ENCODE peak calls at places on chromosomes 5 and 9, in five cellular contexts. One of them, this sample, is unnamed. For H3K36me3, the result is how much of the 10 kb centered on the place peaks cover.

GRCh38 chr5:39055760-39056393 is 18.3 kb downstream of the RICTOR start:
- DNase-seq in fibroblast of lung: no peak
- DNase-seq in breast epithelium: no peak
- DNase-seq in CD8-positive, alpha-beta T cell: no peak
- DNase-seq in lung: no peak
- DNase-seq in this sample: no peak

GRCh38 chr5:159242656-159243055 is 20.4 kb upstream of the UBLCP1 start:
- DNase-seq in fibroblast of lung: no peak
- DNase-seq in breast epithelium: no peak
- DNase-seq in CD8-positive, alpha-beta T cell: no peak
- DNase-seq in lung: no peak
- DNase-seq in this sample: no peak

GRCh38 chr9:127566351-127567001 is 45.6 kb upstream of the STXBP1 start:
- DNase-seq in fibroblast of lung: no peak
- DNase-seq in breast epithelium: no peak
- DNase-seq in CD8-positive, alpha-beta T cell: no peak
- DNase-seq in lung: peak
- DNase-seq in this sample: no peak

GRCh38 chr9:132946624-132947295 is 2.3 kb upstream of the TSC1 start:
- DNase-seq in fibroblast of lung: peak
- DNase-seq in breast epithelium: no peak
- DNase-seq in CD8-positive, alpha-beta T cell: no peak
- DNase-seq in lung: no peak
- DNase-seq in this sample: no peak

GRCh38 chr5:158121678-158122077 is 262.7 kb upstream of the CLINT1 start:
- DNase-seq in fibroblast of lung: no peak
- DNase-seq in breast epithelium: no peak
- DNase-seq in CD8-positive, alpha-beta T cell: no peak
- DNase-seq in lung: no peak
- DNase-seq in this sample: no peak

GRCh38 chr9:72628191-72628590 is 106.8 kb downstream of the TMC1 start:
- DNase-seq in fibroblast of lung: no peak
- DNase-seq in breast epithelium: no peak
- DNase-seq in CD8-positive, alpha-beta T cell: no peak
- DNase-seq in lung: no peak
- DNase-seq in this sample: no peak

GRCh38 chr9:113588242-113588810 is 124.8 kb downstream of the RGS3 start:
- DNase-seq in fibroblast of lung: no peak
- DNase-seq in breast epithelium: no peak
- DNase-seq in CD8-positive, alpha-beta T cell: no peak
- DNase-seq in lung: no peak
- DNase-seq in this sample: no peak

GRCh38 chr9:16618524-16618923 is 251.9 kb downstream of the BNC2 start:
- DNase-seq in fibroblast of lung: no peak
- DNase-seq in breast epithelium: no peak
- DNase-seq in CD8-positive, alpha-beta T cell: no peak
- DNase-seq in lung: no peak
- DNase-seq in this sample: no peak

GRCh38 chr5:148794729-148795590 is 31.5 kb upstream of the ADRB2 start:
- DNase-seq in fibroblast of lung: peak
- DNase-seq in breast epithelium: no peak
- DNase-seq in CD8-positive, alpha-beta T cell: no peak
- DNase-seq in lung: no peak
- DNase-seq in this sample: no peak

GRCh38 chr5:134124289-134125194 is 10.1 kb downstream of the TCF7 start:
- DNase-seq in fibroblast of lung: peak
- DNase-seq in breast epithelium: no peak
- DNase-seq in CD8-positive, alpha-beta T cell: no peak
- DNase-seq in lung: no peak
- DNase-seq in this sample: no peak

GRCh38 chr5:3381206-3381825 is 214.3 kb upstream of the IRX1 start:
- DNase-seq in fibroblast of lung: no peak
- DNase-seq in breast epithelium: no peak
- DNase-seq in CD8-positive, alpha-beta T cell: no peak
- DNase-seq in lung: no peak
- DNase-seq in this sample: no peak

GRCh38 chr5:178304016-178304415 is 71.4 kb upstream of the PHYKPL start:
- DNase-seq in fibroblast of lung: no peak
- DNase-seq in breast epithelium: peak
- DNase-seq in CD8-positive, alpha-beta T cell: no peak
- DNase-seq in lung: no peak
- DNase-seq in this sample: no peak

GRCh38 chr5:119343766-119344165 is 12.1 kb upstream of the TNFAIP8 start:
- DNase-seq in fibroblast of lung: peak
- DNase-seq in breast epithelium: no peak
- DNase-seq in CD8-positive, alpha-beta T cell: no peak
- DNase-seq in lung: no peak
- DNase-seq in this sample: no peak

GRCh38 chr5:53425598-53426516 is 54.6 kb upstream of the FST start:
- DNase-seq in fibroblast of lung: peak
- DNase-seq in breast epithelium: no peak
- DNase-seq in CD8-positive, alpha-beta T cell: no peak
- DNase-seq in lung: no peak
- DNase-seq in this sample: no peak

GRCh38 chr9:4832786-4833579 is 40.2 kb downstream of the RCL1 start:
- DNase-seq in fibroblast of lung: peak
- DNase-seq in breast epithelium: no peak
- DNase-seq in CD8-positive, alpha-beta T cell: no peak
- DNase-seq in lung: no peak
- DNase-seq in this sample: no peak

GRCh38 chr9:115353681-115354080 is 235.7 kb upstream of the TNC start:
- DNase-seq in fibroblast of lung: peak
- DNase-seq in breast epithelium: no peak
- DNase-seq in CD8-positive, alpha-beta T cell: no peak
- DNase-seq in lung: no peak
- DNase-seq in this sample: no peak

GRCh38 chr9:107734231-107735014 is 244.9 kb upstream of the KLF4 start:
- DNase-seq in fibroblast of lung: peak
- DNase-seq in breast epithelium: no peak
- DNase-seq in CD8-positive, alpha-beta T cell: no peak
- DNase-seq in lung: no peak
- DNase-seq in this sample: no peak

GRCh38 chr5:180115326-180116076 is 43.9 kb upstream of the RNF130 start:
- DNase-seq in fibroblast of lung: no peak
- DNase-seq in breast epithelium: peak
- DNase-seq in CD8-positive, alpha-beta T cell: no peak
- DNase-seq in lung: no peak
- DNase-seq in this sample: no peak

GRCh38 chr9:87445646-87446045 is 52.0 kb upstream of the DAPK1 start:
- DNase-seq in fibroblast of lung: peak
- DNase-seq in breast epithelium: no peak
- DNase-seq in CD8-positive, alpha-beta T cell: no peak
- DNase-seq in lung: peak
- DNase-seq in this sample: peak

GRCh38 chr9:114515528-114515927 is 10.3 kb upstream of the WHRN start:
- DNase-seq in fibroblast of lung: no peak
- DNase-seq in breast epithelium: no peak
- DNase-seq in CD8-positive, alpha-beta T cell: no peak
- DNase-seq in lung: no peak
- DNase-seq in this sample: no peak

GRCh38 chr9:129773262-129774048 is 20.6 kb upstream of the PTGES start:
- DNase-seq in fibroblast of lung: peak
- DNase-seq in breast epithelium: peak
- DNase-seq in CD8-positive, alpha-beta T cell: no peak
- DNase-seq in lung: peak
- DNase-seq in this sample: no peak

GRCh38 chr9:84860423-84861115 is 191.0 kb downstream of the NTRK2 start:
- DNase-seq in fibroblast of lung: peak
- DNase-seq in breast epithelium: no peak
- DNase-seq in CD8-positive, alpha-beta T cell: no peak
- DNase-seq in lung: no peak
- DNase-seq in this sample: no peak

GRCh38 chr5:53087596-53087995 is 22.0 kb downstream of the MOCS2 start:
- DNase-seq in fibroblast of lung: no peak
- DNase-seq in breast epithelium: no peak
- DNase-seq in CD8-positive, alpha-beta T cell: no peak
- DNase-seq in lung: no peak
- DNase-seq in this sample: no peak

GRCh38 chr9:110626109-110626829 is 42.3 kb upstream of the MUSK start:
- DNase-seq in fibroblast of lung: peak
- DNase-seq in breast epithelium: no peak
- DNase-seq in CD8-positive, alpha-beta T cell: no peak
- DNase-seq in lung: no peak
- DNase-seq in this sample: peak

GRCh38 chr9:35962126-35962906 is 4.4 kb upstream of the OR2S2 start:
- DNase-seq in fibroblast of lung: peak
- DNase-seq in breast epithelium: no peak
- DNase-seq in CD8-positive, alpha-beta T cell: no peak
- DNase-seq in lung: no peak
- DNase-seq in this sample: no peak

GRCh38 chr9:98312365-98312764 is 56.9 kb upstream of the TBC1D2 start:
- DNase-seq in fibroblast of lung: no peak
- DNase-seq in breast epithelium: no peak
- DNase-seq in CD8-positive, alpha-beta T cell: no peak
- DNase-seq in lung: no peak
- DNase-seq in this sample: no peak

GRCh38 chr5:54581831-54582548 is 64.4 kb downstream of the SNX18 start:
- DNase-seq in fibroblast of lung: no peak
- DNase-seq in breast epithelium: no peak
- DNase-seq in CD8-positive, alpha-beta T cell: no peak
- DNase-seq in lung: no peak
- DNase-seq in this sample: no peak

GRCh38 chr9:131125038-131125287 is 423 bp upstream of the NUP214 start:
- DNase-seq in fibroblast of lung: no peak
- DNase-seq in breast epithelium: no peak
- DNase-seq in CD8-positive, alpha-beta T cell: no peak
- DNase-seq in lung: no peak
- DNase-seq in this sample: no peak

GRCh38 chr9:131590449-131590848 is 45.1 kb downstream of the PRRT1B start:
- DNase-seq in fibroblast of lung: no peak
- DNase-seq in breast epithelium: no peak
- DNase-seq in CD8-positive, alpha-beta T cell: no peak
- DNase-seq in lung: no peak
- DNase-seq in this sample: no peak

GRCh38 chr5:92991681-92992472 is 589.1 kb downstream of the NR2F1-AS1 start:
- DNase-seq in fibroblast of lung: peak
- DNase-seq in breast epithelium: no peak
- DNase-seq in CD8-positive, alpha-beta T cell: no peak
- DNase-seq in lung: no peak
- DNase-seq in this sample: no peak

GRCh38 chr9:132552041-132552440 is 30.4 kb upstream of the BARHL1 start:
- DNase-seq in fibroblast of lung: no peak
- DNase-seq in breast epithelium: no peak
- DNase-seq in CD8-positive, alpha-beta T cell: no peak
- DNase-seq in lung: no peak
- DNase-seq in this sample: no peak

GRCh38 chr9:127785023-127785932 is 556 bp upstream of the CDK9 start:
- DNase-seq in fibroblast of lung: peak
- DNase-seq in breast epithelium: peak
- DNase-seq in CD8-positive, alpha-beta T cell: peak
- DNase-seq in lung: peak
- DNase-seq in this sample: peak

GRCh38 chr9:88802533-88802932 is 188.7 kb upstream of the S1PR3 start:
- DNase-seq in fibroblast of lung: no peak
- DNase-seq in breast epithelium: no peak
- DNase-seq in CD8-positive, alpha-beta T cell: no peak
- DNase-seq in lung: no peak
- DNase-seq in this sample: no peak

GRCh38 chr5:124104813-124105212 is 592.8 kb downstream of the CSNK1G3 start:
- DNase-seq in fibroblast of lung: no peak
- DNase-seq in breast epithelium: no peak
- DNase-seq in CD8-positive, alpha-beta T cell: no peak
- DNase-seq in lung: no peak
- DNase-seq in this sample: no peak
- H3K4me3 ChIP-seq in fibroblast of lung: no peak
- H3K4me3 ChIP-seq in breast epithelium: no peak
- H3K4me3 ChIP-seq in CD8-positive, alpha-beta T cell: no peak
- H3K4me3 ChIP-seq in lung: no peak
- H3K4me3 ChIP-seq in this sample: no peak

DNA sequence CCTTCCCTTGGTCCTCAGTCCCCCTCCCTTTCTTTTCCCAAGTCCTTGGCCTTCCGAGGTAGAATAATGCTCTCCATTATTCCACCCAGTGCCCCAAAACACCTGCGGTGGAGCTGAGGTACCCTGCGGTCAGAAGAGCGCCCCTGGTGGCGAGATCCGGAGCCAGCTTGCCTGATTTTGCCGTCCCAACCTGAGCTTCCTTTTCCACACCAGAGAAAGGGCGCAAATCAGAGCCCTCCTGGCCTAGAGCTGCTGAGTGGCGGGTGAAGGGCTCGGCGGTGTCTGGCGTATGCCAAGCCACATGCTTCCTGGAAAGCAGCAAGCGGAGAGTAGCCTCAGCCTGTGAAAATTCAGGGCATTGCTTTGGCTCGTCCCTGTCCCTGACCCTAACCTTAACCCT is 21.1 kb upstream of the CARTPT start:
- DNase-seq in fibroblast of lung: no peak
- DNase-seq in breast epithelium: no peak
- DNase-seq in CD8-positive, alpha-beta T cell: no peak
- DNase-seq in lung: no peak
- DNase-seq in this sample: no peak
- TF ChIP-seq CTCF in fibroblast of lung: peak
- TF ChIP-seq CTCF in breast epithelium: no peak
- TF ChIP-seq CTCF in CD8-positive, alpha-beta T cell: no peak
- TF ChIP-seq CTCF in lung: no peak
- TF ChIP-seq CTCF in this sample: peak

GRCh38 chr5:152592416-152592815 is 187.3 kb upstream of the NMUR2 start:
- DNase-seq in fibroblast of lung: no peak
- DNase-seq in breast epithelium: no peak
- DNase-seq in CD8-positive, alpha-beta T cell: no peak
- DNase-seq in lung: no peak
- DNase-seq in this sample: no peak
- H3K36me3 ChIP-seq in fibroblast of lung: under half
- H3K36me3 ChIP-seq in breast epithelium: under half
- H3K36me3 ChIP-seq in CD8-positive, alpha-beta T cell: under half
- H3K36me3 ChIP-seq in lung: under half
- H3K36me3 ChIP-seq in this sample: under half

GRCh38 chr9:134278974-134279640 is 47.1 kb upstream of the RXRA start:
- DNase-seq in fibroblast of lung: no peak
- DNase-seq in breast epithelium: no peak
- DNase-seq in CD8-positive, alpha-beta T cell: no peak
- DNase-seq in lung: no peak
- DNase-seq in this sample: no peak
- H3K4me3 ChIP-seq in fibroblast of lung: no peak
- H3K4me3 ChIP-seq in breast epithelium: no peak
- H3K4me3 ChIP-seq in CD8-positive, alpha-beta T cell: no peak
- H3K4me3 ChIP-seq in lung: no peak
- H3K4me3 ChIP-seq in this sample: no peak